ENCODE peak calls at places on chromosomes 5 and 9, in five cellular contexts. I is HCT116, G is K562, A is H1, L is SK-N-SH. E is an unnamed sample.

GRCh38 chr5:39696672-39697398 is 272.1 kb upstream of the DAB2 start:
- DNase-seq in I (no peak), A (no peak), G (no peak), L (no peak), E (no peak)

GRCh38 chr5:173640166-173640804 is 23.8 kb upstream of the BOD1 start:
- DNase-seq in G (no peak), I (no peak), L (no peak), A (no peak), E (no peak)

GRCh38 chr5:108251350-108251749 is 130.5 kb downstream of the FBXL17 start:
- DNase-seq in L (peak; percentile 10), A (no peak), G (no peak), I (no peak), E (peak; percentile 39)

GRCh38 chr5:103041071-103041676 is 78.8 kb downstream of the GIN1 start:
- DNase-seq in A (no peak), L (peak; percentile 48), G (no peak), I (peak; percentile 49), E (peak; percentile 71)

GRCh38 chr5:133688386-133688785 is 76.0 kb upstream of the FSTL4 start:
- DNase-seq in L (no peak), A (no peak), I (no peak), G (no peak), E (no peak)

GRCh38 chr9:112000743-112001142 is 104.1 kb downstream of the UGCG start:
- DNase-seq in G (no peak), A (no peak), L (no peak), I (no peak), E (no peak)

GRCh38 chr5:66323142-66323890 is 179.2 kb downstream of the SREK1 start:
- DNase-seq in A (no peak), I (no peak), L (peak; percentile 72), G (no peak), E (no peak)

GRCh38 chr5:93601053-93601429 is 18.0 kb downstream of the NR2F1 start:
- DNase-seq in L (peak; percentile 23), A (no peak), I (no peak), G (no peak), E (no peak)

DNA sequence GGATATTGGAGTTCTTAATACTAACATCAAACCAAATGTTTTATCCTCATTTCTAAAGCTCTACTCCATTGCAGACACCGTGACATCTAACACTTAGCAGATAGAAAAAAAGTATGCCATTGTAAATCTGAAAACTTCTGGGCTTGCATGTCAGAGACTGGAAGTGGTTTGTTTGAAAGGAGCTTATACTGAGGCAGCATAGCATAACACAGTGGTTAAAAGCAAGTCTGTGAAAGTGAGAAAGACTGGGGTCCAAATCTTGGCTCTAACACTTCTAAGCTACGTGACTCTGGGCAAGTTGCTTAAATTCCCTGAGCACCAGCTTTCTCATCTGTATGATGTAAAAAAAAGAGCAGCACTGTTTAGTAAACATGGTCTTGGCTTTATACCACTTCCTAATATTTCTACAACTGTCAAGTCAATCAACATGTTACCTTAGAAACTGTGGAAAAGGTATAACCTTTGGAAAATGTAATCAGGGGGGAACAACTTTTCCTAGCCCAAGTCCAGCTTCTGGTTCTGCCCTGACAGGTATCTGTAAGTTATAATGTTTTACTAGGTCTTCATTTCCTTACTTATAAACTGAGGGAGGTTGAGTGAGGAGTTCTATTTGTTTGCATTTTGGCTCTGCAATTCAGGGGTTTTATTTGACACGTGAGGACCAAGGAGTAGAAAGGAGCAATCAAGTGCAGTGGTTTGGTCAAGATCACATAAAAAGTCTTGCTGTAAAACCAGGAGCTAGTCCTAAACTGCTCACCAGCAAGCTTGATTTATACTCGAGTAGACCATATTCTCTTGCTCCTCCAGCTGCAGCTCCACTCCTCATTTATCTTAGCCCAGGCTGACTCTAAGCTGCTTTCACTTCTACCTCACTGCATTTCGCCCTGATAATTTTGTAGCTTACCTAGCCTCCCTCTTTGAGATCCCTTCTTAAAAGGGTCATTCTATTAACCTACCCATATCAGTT is 541.0 kb downstream of the RAB3C start:
- DNase-seq in G (no peak), I (no peak), A (no peak), L (no peak), E (no peak)
- TF ChIP-seq JUND in G (no peak), I (no peak), A (no peak), L (no peak), E (no peak)

DNA sequence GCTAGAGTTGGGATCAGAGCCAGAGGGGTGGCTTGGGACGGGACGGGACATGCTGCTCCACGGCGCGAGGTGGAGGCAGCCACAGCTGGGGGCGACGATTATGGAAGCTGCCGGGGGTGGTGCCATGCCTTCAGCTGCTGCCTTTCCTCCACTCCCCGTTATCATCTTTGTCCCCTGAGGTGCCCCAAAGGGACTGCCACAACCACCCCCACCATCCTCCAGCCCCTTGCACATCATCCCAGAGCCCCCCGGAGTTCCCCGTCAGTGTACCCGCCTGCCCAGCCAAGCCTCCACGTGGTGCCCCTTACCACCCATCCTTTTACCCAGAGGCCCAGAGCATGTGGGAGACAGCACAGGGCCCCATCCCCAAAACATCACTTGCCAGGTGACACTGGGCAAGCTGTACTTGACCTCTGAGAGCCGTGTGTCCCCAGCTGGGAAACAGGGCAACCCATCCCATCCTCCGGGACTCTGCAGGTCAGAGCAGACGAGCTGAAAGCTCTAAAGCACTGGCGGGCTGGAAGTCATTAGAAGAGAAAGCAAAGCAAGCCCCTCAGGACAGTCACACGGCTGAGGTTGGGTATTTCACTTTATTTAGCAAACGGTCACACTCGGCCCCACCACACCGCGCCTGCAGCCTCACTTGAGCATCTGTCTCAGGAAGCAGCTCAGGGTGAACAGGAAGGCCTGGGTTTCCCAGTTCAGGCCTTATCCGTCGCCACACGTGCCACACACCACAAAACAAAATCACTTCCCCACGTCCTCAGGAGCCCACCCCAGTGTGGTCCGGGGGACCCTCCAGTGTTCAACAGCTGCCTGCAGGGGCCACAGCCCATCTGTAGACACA is 19.5 kb upstream of the MXD3 start:
- DNase-seq in I (no peak), L (no peak), G (no peak), A (no peak), E (no peak)
- TF ChIP-seq JUND in I (no peak), L (no peak), G (no peak), A (no peak), E (no peak)

GRCh38 chr5:80237243-80237642 is 18.6 kb downstream of the SERINC5 start:
- DNase-seq in I (no peak), L (no peak), G (no peak), A (no peak), E (no peak)
- TF ChIP-seq JUND in I (no peak), L (no peak), G (no peak), A (no peak), E (no peak)

GRCh38 chr5:55316842-55317241 is 9.1 kb downstream of the MTREX start:
- DNase-seq in A (no peak), I (no peak), G (no peak), L (no peak), E (no peak)
- TF ChIP-seq JUND in A (no peak), I (no peak), G (no peak), L (no peak), E (no peak)

GRCh38 chr9:110947645-110948044 is 90.6 kb downstream of the LPAR1 start:
- DNase-seq in G (no peak), A (no peak), L (no peak), I (no peak), E (peak; percentile 20)

GRCh38 chr9:110949081-110949480 is 89.2 kb downstream of the LPAR1 start:
- DNase-seq in I (no peak), L (no peak), G (no peak), A (no peak), E (no peak)

GRCh38 chr9:110950041-110950645 is 88.1 kb downstream of the LPAR1 start:
- DNase-seq in A (no peak), I (no peak), G (no peak), L (no peak), E (no peak)

GRCh38 chr9:110954822-110955291 is 83.4 kb downstream of the LPAR1 start:
- DNase-seq in I (no peak), G (no peak), L (no peak), A (no peak), E (no peak)

DNA sequence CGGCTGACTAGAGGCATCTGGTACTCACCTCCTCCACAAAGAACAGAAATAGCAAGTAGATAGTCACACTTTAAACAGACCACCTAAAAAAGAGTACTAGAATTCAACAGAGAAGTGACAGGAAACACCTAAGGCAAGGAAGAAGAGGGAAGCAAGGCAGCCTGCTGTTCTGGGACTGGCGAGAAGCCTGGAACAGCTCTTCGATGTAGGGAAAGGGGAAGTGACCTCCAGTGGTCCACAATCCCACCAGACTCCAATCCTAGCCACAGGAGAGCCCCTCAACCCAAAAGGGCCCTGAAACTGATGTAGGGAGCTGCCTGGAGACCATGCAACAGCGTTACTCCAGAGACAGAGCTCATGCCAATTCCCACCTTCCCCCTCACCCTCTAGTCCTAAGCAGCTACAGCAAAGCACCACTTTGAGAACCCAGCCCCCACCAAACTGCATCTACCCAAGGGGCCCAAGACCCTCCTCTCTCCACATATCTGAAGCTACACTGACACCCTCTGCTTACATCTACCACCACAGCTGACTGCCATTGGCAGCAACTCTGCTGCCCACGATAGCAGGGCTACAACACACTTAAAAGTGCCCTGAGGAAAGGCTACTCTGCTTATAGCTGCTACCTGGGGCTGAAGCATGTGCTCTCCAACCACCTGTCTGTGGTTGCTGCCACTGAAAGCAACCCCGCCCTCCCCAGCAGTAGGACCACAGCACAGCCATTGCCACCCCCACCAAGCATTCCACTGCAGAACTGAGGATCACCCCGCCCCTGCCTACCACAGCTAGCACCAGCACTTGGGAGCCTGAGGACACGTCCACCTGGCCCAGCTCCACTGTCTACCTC is 86.0 kb downstream of the LPAR1 start:
- DNase-seq in L (no peak), G (no peak), I (no peak), A (no peak), E (peak; percentile 32)
- TF ChIP-seq JUND in L (no peak), G (no peak), I (no peak), A (no peak), E (no peak)

E was measured in T47D.